ENCODE peak calls at places on chromosomes 11 and 22, in five cellular contexts. One of them, this sample, is unnamed.

GRCh38 chr22:32494971-32495370 is 20.4 kb downstream of the FBXO7 start:
- DNase-seq in ovary: no peak
- DNase-seq in mucosa of descending colon: no peak
- DNase-seq in activated T-helper 1 cell treated with anti-CD3 and anti-CD28 coated beads, Interleukin-12 subunit alpha, Interleukin-12 subunit beta, Interleukin-2, Interleukin-4 antibody, amounts not matched to agents 30 ng/mL and 10 ng/mL and 1 ng/mL, durations not matched to agents 14 hours and 24 hours and 36 hours: no peak
- DNase-seq in ELR: no peak
- DNase-seq in this sample: no peak

GRCh38 chr11:16860632-16861031 is 122.2 kb downstream of the C11orf58 start:
- DNase-seq in ovary: no peak
- DNase-seq in mucosa of descending colon: no peak
- DNase-seq in activated T-helper 1 cell treated with anti-CD3 and anti-CD28 coated beads, Interleukin-12 subunit alpha, Interleukin-12 subunit beta, Interleukin-2, Interleukin-4 antibody, amounts not matched to agents 30 ng/mL and 10 ng/mL and 1 ng/mL, durations not matched to agents 14 hours and 24 hours and 36 hours: no peak
- DNase-seq in ELR: no peak
- DNase-seq in this sample: no peak

GRCh38 chr11:65384301-65384889 is 1.9 kb upstream of the SLC25A45 start:
- DNase-seq in ovary: no peak
- DNase-seq in mucosa of descending colon: no peak
- DNase-seq in activated T-helper 1 cell treated with anti-CD3 and anti-CD28 coated beads, Interleukin-12 subunit alpha, Interleukin-12 subunit beta, Interleukin-2, Interleukin-4 antibody, amounts not matched to agents 30 ng/mL and 10 ng/mL and 1 ng/mL, durations not matched to agents 14 hours and 24 hours and 36 hours: no peak
- DNase-seq in ELR: peak; percentile 43
- DNase-seq in this sample: no peak

GRCh38 chr22:32469799-32470212 is 4.8 kb upstream of the FBXO7 start:
- DNase-seq in ovary: no peak
- DNase-seq in mucosa of descending colon: no peak
- DNase-seq in activated T-helper 1 cell treated with anti-CD3 and anti-CD28 coated beads, Interleukin-12 subunit alpha, Interleukin-12 subunit beta, Interleukin-2, Interleukin-4 antibody, amounts not matched to agents 30 ng/mL and 10 ng/mL and 1 ng/mL, durations not matched to agents 14 hours and 24 hours and 36 hours: no peak
- DNase-seq in ELR: peak; percentile 75
- DNase-seq in this sample: no peak

GRCh38 chr11:832529-833113 is at the start of gene CD151:
- DNase-seq in ovary: peak; percentile 74
- DNase-seq in mucosa of descending colon: peak; percentile 78
- DNase-seq in activated T-helper 1 cell treated with anti-CD3 and anti-CD28 coated beads, Interleukin-12 subunit alpha, Interleukin-12 subunit beta, Interleukin-2, Interleukin-4 antibody, amounts not matched to agents 30 ng/mL and 10 ng/mL and 1 ng/mL, durations not matched to agents 14 hours and 24 hours and 36 hours: no peak
- DNase-seq in ELR: peak; percentile 75
- DNase-seq in this sample: peak; percentile 87

GRCh38 chr11:62602141-62603071 is 741 bp upstream of the MTA2 start:
- DNase-seq in ovary: peak; percentile 87
- DNase-seq in mucosa of descending colon: peak; percentile 86
- DNase-seq in activated T-helper 1 cell treated with anti-CD3 and anti-CD28 coated beads, Interleukin-12 subunit alpha, Interleukin-12 subunit beta, Interleukin-2, Interleukin-4 antibody, amounts not matched to agents 30 ng/mL and 10 ng/mL and 1 ng/mL, durations not matched to agents 14 hours and 24 hours and 36 hours: no peak
- DNase-seq in ELR: peak; percentile 59
- DNase-seq in this sample: peak; percentile 79

GRCh38 chr22:36846949-36847348 is 13.9 kb upstream of the NCF4 start:
- DNase-seq in ovary: no peak
- DNase-seq in mucosa of descending colon: no peak
- DNase-seq in activated T-helper 1 cell treated with anti-CD3 and anti-CD28 coated beads, Interleukin-12 subunit alpha, Interleukin-12 subunit beta, Interleukin-2, Interleukin-4 antibody, amounts not matched to agents 30 ng/mL and 10 ng/mL and 1 ng/mL, durations not matched to agents 14 hours and 24 hours and 36 hours: no peak
- DNase-seq in ELR: no peak
- DNase-seq in this sample: no peak

GRCh38 chr22:23270212-23270733 is 90.0 kb downstream of the BCR start:
- DNase-seq in ovary: no peak
- DNase-seq in mucosa of descending colon: no peak
- DNase-seq in activated T-helper 1 cell treated with anti-CD3 and anti-CD28 coated beads, Interleukin-12 subunit alpha, Interleukin-12 subunit beta, Interleukin-2, Interleukin-4 antibody, amounts not matched to agents 30 ng/mL and 10 ng/mL and 1 ng/mL, durations not matched to agents 14 hours and 24 hours and 36 hours: no peak
- DNase-seq in ELR: peak; percentile 8
- DNase-seq in this sample: peak; percentile 34

GRCh38 chr11:119673389-119674336 is 55.3 kb downstream of the NECTIN1 start:
- DNase-seq in ovary: no peak
- DNase-seq in mucosa of descending colon: no peak
- DNase-seq in activated T-helper 1 cell treated with anti-CD3 and anti-CD28 coated beads, Interleukin-12 subunit alpha, Interleukin-12 subunit beta, Interleukin-2, Interleukin-4 antibody, amounts not matched to agents 30 ng/mL and 10 ng/mL and 1 ng/mL, durations not matched to agents 14 hours and 24 hours and 36 hours: peak; percentile 14
- DNase-seq in ELR: no peak
- DNase-seq in this sample: no peak

GRCh38 chr11:83219095-83219494 is 25.6 kb downstream of the ANKRD42 start:
- DNase-seq in ovary: no peak
- DNase-seq in mucosa of descending colon: no peak
- DNase-seq in activated T-helper 1 cell treated with anti-CD3 and anti-CD28 coated beads, Interleukin-12 subunit alpha, Interleukin-12 subunit beta, Interleukin-2, Interleukin-4 antibody, amounts not matched to agents 30 ng/mL and 10 ng/mL and 1 ng/mL, durations not matched to agents 14 hours and 24 hours and 36 hours: no peak
- DNase-seq in ELR: peak; percentile 15
- DNase-seq in this sample: peak; percentile 38

GRCh38 chr11:113623114-113623513 is 83.0 kb downstream of the TMPRSS5 start:
- DNase-seq in ovary: no peak
- DNase-seq in mucosa of descending colon: no peak
- DNase-seq in activated T-helper 1 cell treated with anti-CD3 and anti-CD28 coated beads, Interleukin-12 subunit alpha, Interleukin-12 subunit beta, Interleukin-2, Interleukin-4 antibody, amounts not matched to agents 30 ng/mL and 10 ng/mL and 1 ng/mL, durations not matched to agents 14 hours and 24 hours and 36 hours: no peak
- DNase-seq in ELR: peak; percentile 34
- DNase-seq in this sample: no peak